ENCODE peak calls at places on chromosomes 3 and 15, in nine cellular contexts. Z is GM23248, H is GM23338, G is MM.1S, A is HCT116, Q is hepatocyte, P is OCI-LY7, B is PC-3, R is SK-N-SH. W is an unnamed sample.

GRCh38 chr3:171833006-171833405 is 10.1 kb upstream of the TMEM212 start:
- DNase-seq in Z (no peak), H (no peak), G (no peak), A (no peak), Q (no peak), P (no peak), B (no peak), R (no peak), W (no peak)

GRCh38 chr15:75200765-75201608 is 695 bp upstream of the C15orf39 start:
- DNase-seq in Z (peak; percentile 70), H (peak; percentile 94), G (peak; percentile 56), A (peak; percentile 44), Q (peak; percentile 90), P (peak; percentile 59), B (peak; percentile 76), R (no peak), W (peak; percentile 38)

GRCh38 chr3:42300013-42300412 is 34.0 kb upstream of the CCK start:
- DNase-seq in Z (peak; percentile 46), H (peak; percentile 69), G (peak; percentile 56), A (no peak), Q (peak; percentile 66), P (peak; percentile 32), B (peak; percentile 66), R (no peak), W (peak; percentile 80)

GRCh38 chr3:171320721-171321120 is 139.5 kb downstream of the TNIK start:
- DNase-seq in Z (no peak), H (no peak), G (no peak), A (no peak), Q (no peak), P (no peak), B (no peak), R (no peak), W (no peak)

GRCh38 chr15:53759333-53759975 is at the start of gene WDR72:
- DNase-seq in Z (no peak), H (peak; percentile 30), G (peak; percentile 23), A (no peak), Q (peak; percentile 62), P (no peak), B (no peak), R (peak; percentile 52), W (peak; percentile 67)

GRCh38 chr3:43727930-43728329 is 37.2 kb downstream of the ABHD5 start:
- DNase-seq in Z (peak; percentile 74), H (no peak), G (no peak), A (no peak), Q (no peak), P (no peak), B (peak; percentile 16), R (no peak), W (no peak)

GRCh38 chr3:30625541-30626438 is 19.4 kb downstream of the TGFBR2 start:
- DNase-seq in Z (peak; percentile 55), H (no peak), G (no peak), A (peak; percentile 80), Q (peak; percentile 43), P (no peak), B (peak; percentile 93), R (no peak), W (no peak)

GRCh38 chr3:5195605-5196004 is 8.1 kb downstream of the EDEM1 start:
- DNase-seq in Z (peak; percentile 47), H (no peak), G (peak; percentile 42), A (no peak), Q (no peak), P (peak; percentile 75), B (peak; percentile 39), R (no peak), W (no peak)

GRCh38 chr15:75228787-75229186 is 27.1 kb downstream of the C15orf39 start:
- DNase-seq in Z (no peak), H (no peak), G (no peak), A (no peak), Q (no peak), P (no peak), B (no peak), R (no peak), W (no peak)

GRCh38 chr3:118882353-118882947 is 152.2 kb downstream of the IGSF11 start:
- DNase-seq in Z (peak; percentile 68), H (peak; percentile 85), G (peak; percentile 58), A (peak; percentile 49), Q (peak; percentile 80), P (peak; percentile 56), B (peak; percentile 83), R (peak; percentile 39), W (peak; percentile 79)

GRCh38 chr3:121794264-121794983 is 40.4 kb downstream of the IQCB1 start:
- DNase-seq in Z (no peak), H (no peak), G (peak; percentile 79), A (no peak), Q (no peak), P (peak; percentile 61), B (no peak), R (no peak), W (no peak)

GRCh38 chr15:69075467-69075866 is 61.0 kb downstream of the NOX5 start:
- DNase-seq in Z (no peak), H (no peak), G (no peak), A (no peak), Q (no peak), P (no peak), B (no peak), R (no peak), W (no peak)

GRCh38 chr3:128426128-128426921 is 40.4 kb downstream of the DNAJB8 start:
- DNase-seq in Z (peak; percentile 69), H (peak; percentile 78), G (peak; percentile 41), A (no peak), Q (peak; percentile 79), P (peak; percentile 40), B (peak; percentile 56), R (peak; percentile 95), W (peak; percentile 85)

GRCh38 chr3:198071602-198072285 is 111.7 kb downstream of the LMLN start:
- DNase-seq in Z (peak; percentile 99), H (peak; percentile 72), G (no peak), A (peak; percentile 99), Q (peak; percentile 88), P (no peak), B (peak; percentile 84), R (no peak), W (peak; percentile 35)

GRCh38 chr3:132626955-132627354 is 29.9 kb downstream of the ACKR4 start:
- DNase-seq in Z (no peak), H (peak; percentile 50), G (no peak), A (no peak), Q (no peak), P (no peak), B (no peak), R (no peak), W (no peak)

GRCh38 chr3:113194747-113195400 is 16.5 kb upstream of the BOC start:
- DNase-seq in Z (no peak), H (no peak), G (no peak), A (no peak), Q (peak; percentile 58), P (no peak), B (no peak), R (peak; percentile 56), W (peak; percentile 16)

GRCh38 chr3:16609927-16610580 is 4.8 kb upstream of the DAZL start:
- DNase-seq in Z (peak; percentile 33), H (no peak), G (no peak), A (no peak), Q (no peak), P (no peak), B (peak; percentile 62), R (no peak), W (no peak)

GRCh38 chr3:158471639-158472294 is 99.2 kb upstream of the MLF1 start:
- DNase-seq in Z (peak; percentile 96), H (no peak), G (no peak), A (peak; percentile 24), Q (peak; percentile 58), P (no peak), B (peak; percentile 93), R (no peak), W (no peak)

GRCh38 chr3:55282994-55283393 is 204.1 kb downstream of the WNT5A start:
- DNase-seq in Z (no peak), H (peak; percentile 47), G (no peak), A (no peak), Q (no peak), P (no peak), B (no peak), R (no peak), W (peak; percentile 20)
- TF ChIP-seq EZH2phosphoT487 in Z (no peak), H (no peak), G (no peak), A (no peak), Q (no peak), P (no peak), B (no peak), R (no peak), W (no peak)

GRCh38 chr3:191327526-191327925 is 1.7 kb upstream of the CCDC50 start:
- DNase-seq in Z (no peak), H (no peak), G (no peak), A (no peak), Q (no peak), P (no peak), B (no peak), R (no peak), W (no peak)
- H2AFZ ChIP-seq in Z (no peak overlapping the region), H (no peak overlapping the region), G (no peak overlapping the region), A (peak overlapping the region; percentile 47), Q (no peak overlapping the region), P (peak overlapping the region; percentile 88), B (no peak overlapping the region), R (no peak overlapping the region), W (no peak overlapping the region)

GRCh38 chr15:99343836-99344551 is 92.7 kb downstream of the LRRC28 start:
- DNase-seq in Z (no peak), H (peak; percentile 75), G (no peak), A (no peak), Q (no peak), P (peak; percentile 18), B (no peak), R (peak; percentile 30), W (peak; percentile 54)
- TF ChIP-seq EZH2phosphoT487 in Z (no peak), H (no peak), G (no peak), A (no peak), Q (no peak), P (no peak), B (no peak), R (no peak), W (no peak)

GRCh38 chr3:143295201-143296080 is 175.9 kb downstream of the CHST2 start:
- DNase-seq in Z (no peak), H (no peak), G (no peak), A (no peak), Q (no peak), P (no peak), B (no peak), R (no peak), W (no peak)

GRCh38 chr3:143298886-143299535 is 179.4 kb downstream of the CHST2 start:
- DNase-seq in Z (no peak), H (no peak), G (no peak), A (no peak), Q (no peak), P (no peak), B (no peak), R (no peak), W (peak; percentile 22)

GRCh38 chr3:143291826-143292447 is 172.4 kb downstream of the CHST2 start:
- DNase-seq in Z (no peak), H (no peak), G (no peak), A (no peak), Q (no peak), P (no peak), B (no peak), R (no peak), W (no peak)

GRCh38 chr3:143298380-143298779 is 178.8 kb downstream of the CHST2 start:
- DNase-seq in Z (no peak), H (no peak), G (peak; percentile 24), A (no peak), Q (no peak), P (no peak), B (no peak), R (no peak), W (no peak)

DNA sequence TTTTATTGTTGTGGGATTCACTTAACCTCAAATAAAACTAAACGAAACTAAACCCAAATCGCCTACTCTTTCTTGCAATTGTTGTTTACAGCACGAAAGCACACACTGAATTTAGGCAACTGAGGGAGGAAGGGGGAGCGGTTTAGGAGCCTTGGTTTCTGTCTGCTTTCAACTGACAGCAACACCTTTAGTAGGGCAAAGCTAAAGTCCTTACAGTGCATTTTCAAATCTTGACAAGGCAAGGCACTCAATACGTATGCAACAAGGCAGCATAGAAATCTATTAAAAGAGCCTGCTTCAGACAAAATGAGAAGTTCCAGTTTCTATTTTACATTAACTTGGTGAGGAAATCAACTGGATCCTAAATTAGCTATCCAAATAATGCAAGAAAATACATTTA is 174.6 kb downstream of the CHST2 start:
- DNase-seq in Z (no peak), H (no peak), G (peak; percentile 88), A (no peak), Q (no peak), P (no peak), B (no peak), R (no peak), W (no peak)
- H2AFZ ChIP-seq in Z (no peak overlapping the region), H (no peak overlapping the region), G (peak overlapping the region; percentile 14), A (no peak overlapping the region), Q (no peak overlapping the region), P (no peak overlapping the region), B (no peak overlapping the region), R (no peak overlapping the region), W (no peak overlapping the region)